ENCODE peak calls at places on chromosome 2, in five cellular contexts. V, E, W, Z and J are unnamed samples.
A peak's percentile ranks its signal among the peaks of the same experiment; 100 is the strongest.

GRCh38 chr2:179692610-179693009 is 168.8 kb downstream of the ZNF385B start:
- DNase-seq in V (no peak), E (no peak), W (no peak), Z (no peak), J (no peak)

GRCh38 chr2:165627463-165627862 is 158.0 kb downstream of the CSRNP3 start:
- DNase-seq in V (no peak), E (no peak), W (no peak), Z (no peak), J (no peak)

GRCh38 chr2:47272031-47272864 is 117.1 kb upstream of the STPG4 start:
- DNase-seq in V (peak; percentile 73), E (peak; percentile 79), W (peak; percentile 74), Z (peak; percentile 29), J (peak; percentile 90)

GRCh38 chr2:96359310-96359709 is 23.7 kb downstream of the NCAPH start:
- DNase-seq in V (no peak), E (no peak), W (no peak), Z (peak; percentile 9), J (no peak)

GRCh38 chr2:160321025-160321424 is 121.0 kb upstream of the ITGB6 start:
- DNase-seq in V (no peak), E (peak; percentile 48), W (no peak), Z (no peak), J (no peak)

GRCh38 chr2:85737961-85738360 is 15.8 kb upstream of the ATOH8 start:
- DNase-seq in V (no peak), E (no peak), W (no peak), Z (no peak), J (no peak)

GRCh38 chr2:81290846-81291245 is 986.3 kb upstream of the LRRTM1 start:
- DNase-seq in V (no peak), E (no peak), W (no peak), Z (no peak), J (no peak)

GRCh38 chr2:69013837-69014796 is 1.1 kb downstream of the ANTXR1 start:
- DNase-seq in V (peak; percentile 31), E (no peak), W (peak; percentile 6), Z (no peak), J (no peak)

GRCh38 chr2:102603904-102604303 is 15.4 kb upstream of the SLC9A2 start:
- DNase-seq in V (no peak), E (no peak), W (no peak), Z (no peak), J (no peak)

GRCh38 chr2:66024396-66024795 is 410.5 kb upstream of the MEIS1 start:
- DNase-seq in V (no peak), E (peak; percentile 55), W (no peak), Z (no peak), J (no peak)

GRCh38 chr2:199662245-199662644 is 188.7 kb downstream of the FTCDNL1 start:
- DNase-seq in V (no peak), E (no peak), W (no peak), Z (no peak), J (no peak)

GRCh38 chr2:170739048-170739447 is 23.9 kb downstream of the SP5 start:
- DNase-seq in V (no peak), E (no peak), W (no peak), Z (no peak), J (no peak)

GRCh38 chr2:66851449-66851872 is 416.5 kb downstream of the MEIS1 start:
- DNase-seq in V (no peak), E (no peak), W (no peak), Z (no peak), J (no peak)

GRCh38 chr2:120738786-120739771 is 3.4 kb downstream of the GLI2 start:
- DNase-seq in V (no peak), E (peak; percentile 77), W (no peak), Z (no peak), J (peak; percentile 29)

GRCh38 chr2:65033178-65033577 is 23.0 kb upstream of the CEP68 start:
- DNase-seq in V (no peak), E (no peak), W (no peak), Z (peak; percentile 68), J (no peak)